ENCODE peak calls at places on chromosomes 12 and 14, in seven cellular contexts. L is endothelial cell of umbilical vein, Q is A549, Y is uterus, M is GM12892, J is heart left ventricle, R is IMR-90. T is an unnamed sample.

GRCh38 chr12:52836491-52837175 is 2.5 kb upstream of the KRT79 start:
- DNase-seq in L (no peak), Q (no peak), Y (no peak), M (no peak), J (no peak), R (no peak), T (no peak)

GRCh38 chr12:46549527-46550265 is 177.1 kb upstream of the SLC38A2 start:
- DNase-seq in L (peak; percentile 61), Q (no peak), Y (no peak), M (no peak), J (no peak), R (peak; percentile 97), T (no peak)

GRCh38 chr12:15453613-15454012 is 131.3 kb downstream of the PTPRO start:
- DNase-seq in L (no peak), Q (no peak), Y (no peak), M (no peak), J (no peak), R (no peak), T (no peak)

GRCh38 chr12:124236651-124237050 is 58.2 kb upstream of the RFLNA start:
- DNase-seq in L (peak; percentile 82), Q (no peak), Y (no peak), M (no peak), J (no peak), R (peak; percentile 63), T (no peak)

GRCh38 chr12:58268080-58268479 is 326.7 kb downstream of the ATP23 start:
- DNase-seq in L (peak; percentile 87), Q (no peak), Y (no peak), M (no peak), J (no peak), R (peak; percentile 18), T (no peak)

GRCh38 chr12:1837541-1838206 is 17.3 kb downstream of the LRTM2 start:
- DNase-seq in L (peak; percentile 20), Q (no peak), Y (no peak), M (no peak), J (no peak), R (peak; percentile 57), T (peak; percentile 90)

GRCh38 chr12:58359084-58359483 is 417.7 kb downstream of the ATP23 start:
- DNase-seq in L (no peak), Q (no peak), Y (no peak), M (no peak), J (no peak), R (peak; percentile 37), T (no peak)

GRCh38 chr14:81400202-81400678 is at the start of gene STON2:
- DNase-seq in L (no peak), Q (peak; percentile 16), Y (no peak), M (no peak), J (no peak), R (no peak), T (no peak)

GRCh38 chr12:110107369-110108281 is 16.5 kb upstream of the IFT81 start:
- DNase-seq in L (peak; percentile 79), Q (peak; percentile 75), Y (peak; percentile 77), M (no peak), J (no peak), R (peak; percentile 97), T (peak; percentile 73)

GRCh38 chr12:6110006-6110405 is 14.5 kb downstream of the VWF start:
- DNase-seq in L (no peak), Q (no peak), Y (no peak), M (no peak), J (no peak), R (peak; percentile 20), T (no peak)

GRCh38 chr14:70576891-70577290 is 23.6 kb downstream of the MED6 start:
- DNase-seq in L (no peak), Q (no peak), Y (no peak), M (no peak), J (no peak), R (no peak), T (no peak)

GRCh38 chr12:90896164-90896563 is 58.8 kb downstream of the CCER1 start:
- DNase-seq in L (peak; percentile 23), Q (no peak), Y (no peak), M (no peak), J (no peak), R (peak; percentile 82), T (no peak)

GRCh38 chr12:113420996-113421595 is 1.1 kb upstream of the SDSL start:
- DNase-seq in L (no peak), Q (no peak), Y (no peak), M (no peak), J (no peak), R (no peak), T (peak; percentile 13)

GRCh38 chr14:103128631-103129300 is 5.5 kb downstream of the TNFAIP2 start:
- DNase-seq in L (no peak), Q (no peak), Y (peak; percentile 27), M (no peak), J (no peak), R (no peak), T (no peak)

GRCh38 chr12:43338848-43339526 is 213.0 kb downstream of the ADAMTS20 start:
- DNase-seq in L (peak; percentile 86), Q (peak; percentile 5), Y (no peak), M (no peak), J (no peak), R (peak; percentile 76), T (peak; percentile 2)

GRCh38 chr14:78253986-78254385 is 83.8 kb downstream of the NRXN3 start:
- DNase-seq in L (no peak), Q (peak; percentile 36), Y (no peak), M (no peak), J (no peak), R (peak; percentile 43), T (no peak)

GRCh38 chr14:105120056-105120455 is 48.5 kb downstream of the JAG2 start:
- DNase-seq in L (no peak), Q (no peak), Y (no peak), M (no peak), J (no peak), R (no peak), T (no peak)

GRCh38 chr14:92039073-92039719 is 663 bp downstream of the TRIP11 start:
- DNase-seq in L (peak; percentile 84), Q (peak; percentile 52), Y (no peak), M (no peak), J (no peak), R (peak; percentile 70), T (peak; percentile 77)

GRCh38 chr12:88432536-88433462 is 147.5 kb downstream of the KITLG start:
- DNase-seq in L (no peak), Q (no peak), Y (peak; percentile 51), M (no peak), J (peak; percentile 39), R (peak; percentile 46), T (no peak)

GRCh38 chr12:12807970-12808702 is 5.0 kb upstream of the DDX47 start:
- DNase-seq in L (peak; percentile 95), Q (no peak), Y (peak; percentile 51), M (peak; percentile 32), J (peak; percentile 78), R (peak; percentile 71), T (no peak)

GRCh38 chr14:75120546-75121291 is 6.1 kb downstream of the NEK9 start:
- DNase-seq in L (no peak), Q (no peak), Y (no peak), M (no peak), J (no peak), R (no peak), T (no peak)

GRCh38 chr12:996881-997280 is 5.9 kb downstream of the ERC1 start:
- DNase-seq in L (no peak), Q (no peak), Y (no peak), M (no peak), J (no peak), R (no peak), T (no peak)

GRCh38 chr12:89525824-89526770 is at the start of gene POC1B:
- DNase-seq in L (peak; percentile 82), Q (peak; percentile 76), Y (peak; percentile 71), M (peak; percentile 64), J (peak; percentile 86), R (peak; percentile 77), T (peak; percentile 82)

GRCh38 chr14:69682607-69683263 is 71.3 kb downstream of the SUSD6 start:
- DNase-seq in L (no peak), Q (no peak), Y (no peak), M (no peak), J (no peak), R (no peak), T (peak; percentile 46)

GRCh38 chr12:24909667-24910066 is 39.2 kb downstream of the BCAT1 start:
- DNase-seq in L (peak; percentile 86), Q (no peak), Y (no peak), M (no peak), J (peak; percentile 61), R (peak; percentile 97), T (no peak)

GRCh38 chr12:100279159-100279558 is 12.2 kb downstream of the SCYL2 start:
- DNase-seq in L (no peak), Q (no peak), Y (no peak), M (no peak), J (no peak), R (no peak), T (no peak)

GRCh38 chr12:1517007-1517406 is 77.4 kb downstream of the FBXL14 start:
- DNase-seq in L (no peak), Q (no peak), Y (no peak), M (no peak), J (no peak), R (peak; percentile 82), T (peak; percentile 10)

GRCh38 chr12:27996761-27997160 is 24.2 kb upstream of the PTHLH start:
- DNase-seq in L (no peak), Q (no peak), Y (no peak), M (no peak), J (no peak), R (no peak), T (no peak)
- TF ChIP-seq POLR2A in L (no peak), Q (no peak), Y (no peak), M (no peak), J (no peak), R (no peak), T (no peak)

GRCh38 chr14:24334431-24335271 is at the start of gene ADCY4:
- DNase-seq in L (peak; percentile 50), Q (no peak), Y (peak; percentile 46), M (no peak), J (peak; percentile 68), R (no peak), T (no peak)
- TF ChIP-seq POLR2A in L (peak; percentile 91), Q (no peak), Y (peak; percentile 35), M (no peak), J (no peak), R (no peak), T (no peak)

GRCh38 chr12:104720346-104721064 is 237.6 kb downstream of the SLC41A2 start:
- DNase-seq in L (peak; percentile 44), Q (no peak), Y (no peak), M (no peak), J (peak; percentile 23), R (peak; percentile 47), T (no peak)
- TF ChIP-seq POLR2A in L (no peak), Q (no peak), Y (no peak), M (no peak), J (no peak), R (no peak), T (no peak)

GRCh38 chr12:75628511-75628910 is 117.1 kb upstream of the KRR1 start:
- DNase-seq in L (no peak), Q (no peak), Y (no peak), M (no peak), J (no peak), R (no peak), T (no peak)

GRCh38 chr12:75628916-75629315 is 117.5 kb upstream of the KRR1 start:
- DNase-seq in L (no peak), Q (no peak), Y (no peak), M (no peak), J (no peak), R (no peak), T (peak; percentile 77)

GRCh38 chr12:75622492-75622891 is 111.1 kb upstream of the KRR1 start:
- DNase-seq in L (no peak), Q (no peak), Y (no peak), M (no peak), J (no peak), R (no peak), T (no peak)

GRCh38 chr12:75623631-75624118 is 112.3 kb upstream of the KRR1 start:
- DNase-seq in L (peak; percentile 53), Q (peak; percentile 35), Y (no peak), M (no peak), J (no peak), R (peak; percentile 33), T (peak; percentile 87)
- TF ChIP-seq POLR2A in L (no peak), Q (no peak), Y (no peak), M (no peak), J (no peak), R (no peak), T (no peak)

T was measured in HepG2.